ENCODE peak calls at places on chromosomes 4 and X, in four cellular contexts. M is activated T-helper 1 cell treated with anti-CD3 and anti-CD28 coated beads, Interleukin-12 subunit alpha, Interleukin-12 subunit beta, Interleukin-2, Interleukin-4 antibody, amounts not matched to agents 30 ng/mL and 10 ng/mL and 1 ng/mL, durations not matched to agents 14 hours and 24 hours and 36 hours; Z is mammary epithelial cell; P is dorsolateral prefrontal cortex. A is an unnamed sample.

GRCh38 chr4:71765349-71765748 is 18.5 kb downstream of the GC start:
- DNase-seq in M (no peak), Z (peak), P (no peak), A (no peak)

GRCh38 chr4:148007303-148007702 is 275.4 kb downstream of the ARHGAP10 start:
- DNase-seq in M (no peak), Z (peak), P (no peak), A (no peak)

GRCh38 chrX:152639426-152639825 is 1.7 kb downstream of the GABRQ start:
- DNase-seq in M (no peak), Z (no peak), P (no peak), A (no peak)

GRCh38 chrX:30948626-30949025 is 59.6 kb upstream of the TAB3 start:
- DNase-seq in M (no peak), Z (no peak), P (no peak), A (no peak)

GRCh38 chrX:45267007-45267406 is 66.3 kb upstream of the DIPK2B start:
- DNase-seq in M (no peak), Z (no peak), P (no peak), A (no peak)

GRCh38 chr4:108426493-108426892 is 193.9 kb upstream of the RPL34 start:
- DNase-seq in M (no peak), Z (peak), P (no peak), A (no peak)

GRCh38 chrX:22135994-22136684 is 104.0 kb downstream of the PHEX start:
- DNase-seq in M (no peak), Z (peak), P (no peak), A (peak)

GRCh38 chr4:41881931-41882621 is 53.2 kb upstream of the TMEM33 start:
- DNase-seq in M (no peak), Z (no peak), P (no peak), A (no peak)

GRCh38 chr4:4859010-4859798 is at the start of gene MSX1:
- DNase-seq in M (no peak), Z (peak), P (peak), A (peak)

GRCh38 chrX:71941771-71942170 is 31.1 kb downstream of the NHSL2 start:
- DNase-seq in M (no peak), Z (no peak), P (peak), A (no peak)

GRCh38 chr4:6909970-6910339 is 329 bp downstream of the TBC1D14 start:
- DNase-seq in M (peak), Z (no peak), P (no peak), A (no peak)

GRCh38 chrX:155056877-155057792 is 13.8 kb downstream of the CMC4 start:
- DNase-seq in M (peak), Z (peak), P (peak), A (no peak)

GRCh38 chr4:67776746-67777145 is 22.6 kb upstream of the GNRHR start:
- DNase-seq in M (no peak), Z (no peak), P (no peak), A (no peak)

GRCh38 chr4:138034871-138035270 is 207.3 kb downstream of the SLC7A11 start:
- DNase-seq in M (no peak), Z (peak), P (no peak), A (no peak)

GRCh38 chrX:9148626-9149385 is 114.9 kb upstream of the FAM9B start:
- DNase-seq in M (no peak), Z (peak), P (no peak), A (no peak)

GRCh38 chr4:38111024-38111423 is 150.8 kb downstream of the PTTG2 start:
- DNase-seq in M (no peak), Z (no peak), P (no peak), A (no peak)

GRCh38 chr4:115323106-115323684 is 209.8 kb upstream of the NDST4 start:
- DNase-seq in M (no peak), Z (no peak), P (no peak), A (no peak)

GRCh38 chrX:8748855-8749254 is 16.9 kb upstream of the ANOS1 start:
- DNase-seq in M (no peak), Z (peak), P (no peak), A (no peak)

GRCh38 chr4:140252144-140252741 is 98.3 kb upstream of the MAML3 start:
- DNase-seq in M (no peak), Z (no peak), P (no peak), A (no peak)

GRCh38 chr4:75907956-75908355 is 5.7 kb upstream of the PPEF2 start:
- DNase-seq in M (no peak), Z (no peak), P (no peak), A (no peak)

GRCh38 chr4:120694973-120695372 is 227.6 kb downstream of the PRDM5 start:
- DNase-seq in M (no peak), Z (peak), P (no peak), A (no peak)

GRCh38 chr4:125483278-125483677 is 168.5 kb downstream of the FAT4 start:
- DNase-seq in M (no peak), Z (no peak), P (no peak), A (no peak)

GRCh38 chrX:16934212-16934611 is 12.2 kb upstream of the REPS2 start:
- DNase-seq in M (no peak), Z (no peak), P (no peak), A (no peak)

GRCh38 chr4:186424745-186425144 is 130.6 kb downstream of the MTNR1A start:
- DNase-seq in M (no peak), Z (no peak), P (no peak), A (no peak)

GRCh38 chrX:148562846-148563245 is 62.4 kb downstream of the AFF2 start:
- DNase-seq in M (no peak), Z (no peak), P (no peak), A (no peak)

GRCh38 chr4:168856312-168856711 is 153.7 kb downstream of the CBR4 start:
- DNase-seq in M (no peak), Z (peak), P (no peak), A (no peak)

GRCh38 chr4:185987976-185988627 is 80.9 kb upstream of the TLR3 start:
- DNase-seq in M (no peak), Z (no peak), P (no peak), A (no peak)

GRCh38 chr4:83266689-83267088 is 17.9 kb downstream of the COQ2 start:
- DNase-seq in M (no peak), Z (no peak), P (no peak), A (no peak)